ENCODE peak calls at places on chromosomes 3 and 15, in five cellular contexts. T, C, U, K and P are unnamed samples.

GRCh38 chr3:162641317-162641716 is 1144.7 kb downstream of the OTOL1 start:
- DNase-seq in T (no peak), C (no peak), U (no peak), K (no peak), P (no peak)

GRCh38 chr3:149648525-149648924 is 9.3 kb downstream of the WWTR1 start:
- DNase-seq in T (no peak), C (no peak), U (no peak), K (no peak), P (no peak)

GRCh38 chr3:28406241-28406640 is 57.6 kb upstream of the AZI2 start:
- DNase-seq in T (no peak), C (no peak), U (no peak), K (no peak), P (no peak)

GRCh38 chr3:139935866-139936817 is 1.2 kb downstream of the CLSTN2 start:
- DNase-seq in T (peak; percentile 27), C (no peak), U (peak; percentile 78), K (no peak), P (no peak)

GRCh38 chr3:30604566-30604965 is 1.8 kb upstream of the TGFBR2 start:
- DNase-seq in T (no peak), C (no peak), U (no peak), K (no peak), P (no peak)

GRCh38 chr15:80497221-80497620 is 93.0 kb downstream of the ARNT2 start:
- DNase-seq in T (no peak), C (no peak), U (no peak), K (no peak), P (no peak)

GRCh38 chr3:158100681-158101080 is 5.5 kb downstream of the SHOX2 start:
- DNase-seq in T (no peak), C (no peak), U (no peak), K (no peak), P (no peak)

GRCh38 chr15:88992216-88992615 is 79.0 kb upstream of the MFGE8 start:
- DNase-seq in T (no peak), C (no peak), U (no peak), K (no peak), P (no peak)

GRCh38 chr15:74302821-74303359 is 64.6 kb downstream of the CYP11A1 start:
- DNase-seq in T (peak; percentile 18), C (no peak), U (peak; percentile 76), K (no peak), P (no peak)

GRCh38 chr3:138974467-138974866 is 27.4 kb downstream of the FOXL2NB start:
- DNase-seq in T (peak; percentile 38), C (no peak), U (no peak), K (no peak), P (no peak)

GRCh38 chr15:40754574-40754882 is 526 bp downstream of the RMDN3 start:
- DNase-seq in T (peak; percentile 40), C (no peak), U (no peak), K (no peak), P (no peak)

GRCh38 chr3:24151595-24151994 is 206.5 kb downstream of the NR1D2 start:
- DNase-seq in T (peak; percentile 66), C (no peak), U (no peak), K (no peak), P (no peak)

GRCh38 chr3:24264748-24265158 is 229.9 kb downstream of the THRB start:
- DNase-seq in T (peak; percentile 64), C (no peak), U (no peak), K (no peak), P (no peak)

GRCh38 chr3:149777414-149778214 is 14.7 kb downstream of the ANKUB1 start:
- DNase-seq in T (no peak), C (no peak), U (no peak), K (no peak), P (no peak)

GRCh38 chr15:88489321-88489720 is 21.8 kb downstream of the MRPS11 start:
- DNase-seq in T (no peak), C (no peak), U (no peak), K (no peak), P (no peak)

GRCh38 chr3:46615050-46615449 is 2.7 kb downstream of the FAM240A start:
- DNase-seq in T (no peak), C (no peak), U (no peak), K (no peak), P (no peak)

GRCh38 chr3:126573492-126574117 is 14.9 kb upstream of the C3orf22 start:
- DNase-seq in T (no peak), C (no peak), U (no peak), K (no peak), P (no peak)

GRCh38 chr15:37995461-37996347 is 61.3 kb downstream of the TMCO5A start:
- DNase-seq in T (peak; percentile 85), C (no peak), U (peak; percentile 43), K (no peak), P (no peak)

GRCh38 chr3:179323197-179323901 is 518 bp downstream of the ZNF639 start:
- DNase-seq in T (peak; percentile 63), C (peak; percentile 35), U (peak; percentile 96), K (peak; percentile 93), P (peak; percentile 40)